ENCODE peak calls at places on chromosomes 7 and 10, in seven cellular contexts. Z, M, W, Q, N, T and G are unnamed samples.

GRCh38 chr10:59173414-59173813 is 3.0 kb upstream of the PHYHIPL start:
- ATAC-seq in Q (no peak), Z (no peak), T (no peak), N (no peak), W (no peak), M (no peak), G (no peak)

GRCh38 chr10:91201213-91201996 is 19.1 kb upstream of the PCGF5 start:
- ATAC-seq in Q (no peak), Z (peak), M (no peak), N (no peak), W (no peak), T (no peak), G (no peak)

GRCh38 chr10:28878236-28878970 is 201.1 kb downstream of the BAMBI start:
- ATAC-seq in N (no peak), M (no peak), W (no peak), Z (no peak), Q (no peak), T (no peak), G (no peak)

GRCh38 chr7:44321796-44322195 is 3.6 kb downstream of the CAMK2B start:
- ATAC-seq in M (no peak), N (no peak), Z (no peak), T (no peak), W (no peak), Q (no peak), G (no peak)

GRCh38 chr10:24360286-24361127 is 151.6 kb downstream of the KIAA1217 start:
- ATAC-seq in W (peak), M (peak), T (peak), N (peak), Z (peak), Q (peak), G (peak)

GRCh38 chr7:158601090-158601489 is 13.5 kb upstream of the PTPRN2 start:
- ATAC-seq in M (no peak), N (no peak), Q (no peak), T (no peak), W (no peak), Z (no peak), G (no peak)

GRCh38 chr10:34186013-34186412 is 629.1 kb downstream of the PARD3 start:
- ATAC-seq in Q (peak), T (no peak), W (no peak), Z (no peak), M (no peak), N (no peak), G (no peak)

GRCh38 chr7:156656598-156656997 is 16.0 kb downstream of the RNF32 start:
- ATAC-seq in W (no peak), N (no peak), Z (peak), M (no peak), T (no peak), Q (no peak), G (no peak)

DNA sequence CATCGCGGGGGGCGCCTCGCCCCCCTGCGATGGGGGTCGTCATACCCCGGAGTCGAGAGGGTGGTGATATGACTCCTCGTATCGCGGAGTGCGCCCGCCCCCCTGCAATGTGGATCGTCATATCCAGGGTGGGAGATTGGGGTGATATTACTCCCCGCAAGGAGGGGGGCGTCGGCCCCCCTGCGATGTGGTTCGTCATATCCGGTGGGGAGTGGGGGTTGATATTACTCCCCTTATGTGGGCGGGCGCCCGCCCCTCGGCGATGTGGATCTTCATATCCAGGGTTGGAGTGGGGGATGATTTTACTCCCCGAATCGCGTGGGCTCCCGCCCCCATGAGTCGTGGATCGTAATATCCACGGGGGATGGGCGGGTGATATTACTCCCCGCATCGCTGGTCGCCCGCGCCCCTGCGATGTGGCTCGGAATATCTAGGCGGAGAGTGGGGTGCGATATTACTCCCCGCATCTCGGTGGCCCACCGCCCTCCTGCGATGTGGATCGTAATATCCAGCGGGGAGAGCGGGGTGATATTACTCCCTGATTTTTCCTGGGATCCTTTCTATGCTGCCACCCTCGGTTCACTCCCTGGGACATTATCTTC is 36.9 kb downstream of the MEIG1 start:
- ATAC-seq in Z (no peak), W (no peak), N (no peak), Q (no peak), T (no peak), M (no peak), G (peak)
- H3K4me3 ChIP-seq in Z (no peak), W (no peak), N (no peak), Q (no peak), T (peak), M (no peak), G (peak)

DNA sequence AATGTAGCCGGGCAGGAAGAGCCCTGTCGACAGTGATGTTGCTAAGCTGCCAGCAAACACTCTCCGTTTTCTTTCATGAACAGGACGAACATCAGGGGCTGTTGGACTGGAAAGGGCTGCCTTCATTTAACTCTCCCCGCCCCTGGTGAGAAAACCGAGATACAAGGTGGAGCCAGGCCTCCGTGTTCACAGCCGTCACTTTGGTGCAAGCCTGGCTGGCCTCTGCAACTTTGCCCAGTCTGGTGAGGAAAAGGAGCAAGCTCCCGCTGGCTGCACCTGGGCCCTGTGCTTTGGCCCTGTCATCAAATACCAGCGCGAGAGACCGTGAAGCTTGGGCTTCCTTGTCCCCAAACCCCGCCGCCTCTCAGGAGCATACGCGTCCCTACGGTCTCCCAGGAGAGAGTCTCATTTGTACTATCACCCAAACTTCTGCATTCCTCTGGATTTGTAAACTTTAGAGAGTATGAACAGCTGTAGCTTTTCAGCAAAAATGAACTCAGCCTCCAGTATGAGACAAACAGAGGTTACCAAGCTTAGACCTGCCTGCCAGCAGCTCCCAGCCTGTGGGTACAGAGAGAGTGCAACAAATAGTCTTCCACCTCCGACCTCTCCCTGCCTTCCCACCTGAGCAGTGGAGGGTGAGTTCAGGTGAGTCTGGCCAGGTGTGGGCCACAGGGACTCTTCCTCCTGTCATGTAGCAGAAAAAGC is 445.3 kb upstream of the MGMT start:
- ATAC-seq in Z (no peak), M (no peak), N (no peak), Q (peak), T (peak), W (no peak), G (peak)
- H3K27ac ChIP-seq in Z (no peak), M (no peak), N (peak), Q (no peak), T (peak), W (peak), G (peak)

DNA sequence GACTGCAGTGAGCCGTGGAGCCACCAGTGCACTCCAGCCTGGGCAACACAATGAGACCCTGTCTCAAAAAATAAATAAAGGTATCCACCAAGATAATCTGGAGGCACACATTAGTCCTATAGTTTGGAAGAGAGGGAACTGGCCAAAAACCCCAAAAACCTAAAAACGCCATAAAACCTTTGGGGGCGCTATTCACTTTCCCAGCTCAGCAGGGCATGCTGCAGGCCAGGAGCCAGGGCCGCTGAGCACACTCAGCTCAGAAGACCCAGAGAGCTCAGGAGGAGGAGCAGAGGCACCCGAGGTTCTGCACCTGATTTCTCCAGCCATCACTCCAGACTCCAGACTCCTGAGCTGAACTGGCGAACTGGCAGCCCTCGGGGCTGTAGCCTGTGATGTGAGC is 167.2 kb upstream of the IMMP2L start:
- ATAC-seq in T (no peak), N (no peak), Q (no peak), M (no peak), W (no peak), Z (no peak), G (no peak)
- TF ChIP-seq CTCF in T (no peak), N (no peak), Q (no peak), M (no peak), W (no peak), Z (no peak), G (no peak)

GRCh38 chr10:115849197-115849596 is 423.8 kb downstream of the GFRA1 start:
- ATAC-seq in T (no peak), Q (no peak), Z (no peak), W (no peak), N (no peak), M (no peak), G (no peak)

GRCh38 chr10:115845958-115846357 is 427.0 kb downstream of the GFRA1 start:
- ATAC-seq in T (no peak), N (no peak), Z (no peak), Q (no peak), M (no peak), W (no peak), G (no peak)

GRCh38 chr10:115846528-115846927 is 426.5 kb downstream of the GFRA1 start:
- ATAC-seq in T (no peak), N (no peak), Z (no peak), Q (no peak), M (no peak), W (no peak), G (no peak)

DNA sequence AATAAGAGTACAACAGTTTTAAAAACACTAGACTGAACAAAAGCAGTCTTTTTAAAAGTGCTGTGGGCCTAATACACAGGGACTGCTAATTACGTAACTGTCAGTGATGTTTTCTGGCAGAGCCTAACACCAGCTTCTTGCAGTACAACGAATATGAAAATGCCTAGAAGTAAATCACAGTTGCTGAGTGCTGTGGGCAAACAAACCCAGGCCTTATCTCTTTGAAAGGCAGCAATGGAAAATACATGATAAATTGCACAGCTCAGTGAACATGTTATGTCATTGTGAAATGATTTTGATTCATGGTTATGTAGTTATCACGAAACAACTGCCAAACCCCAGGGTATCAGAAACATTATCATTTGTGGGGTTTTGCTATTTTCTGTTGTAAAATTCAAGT is 428.4 kb downstream of the GFRA1 start:
- ATAC-seq in Z (no peak), T (no peak), Q (no peak), N (no peak), M (no peak), W (no peak), G (no peak)
- H3K4me3 ChIP-seq in Z (no peak), T (no peak), Q (no peak), N (no peak), M (no peak), W (no peak), G (no peak)

GRCh38 chr10:124486635-124487034 is 25.0 kb downstream of the LHPP start:
- ATAC-seq in T (no peak), Q (no peak), M (no peak), W (no peak), Z (no peak), N (no peak), G (no peak)
- H3K27ac ChIP-seq in T (no peak), Q (no peak), M (no peak), W (no peak), Z (no peak), N (no peak), G (no peak)

DNA sequence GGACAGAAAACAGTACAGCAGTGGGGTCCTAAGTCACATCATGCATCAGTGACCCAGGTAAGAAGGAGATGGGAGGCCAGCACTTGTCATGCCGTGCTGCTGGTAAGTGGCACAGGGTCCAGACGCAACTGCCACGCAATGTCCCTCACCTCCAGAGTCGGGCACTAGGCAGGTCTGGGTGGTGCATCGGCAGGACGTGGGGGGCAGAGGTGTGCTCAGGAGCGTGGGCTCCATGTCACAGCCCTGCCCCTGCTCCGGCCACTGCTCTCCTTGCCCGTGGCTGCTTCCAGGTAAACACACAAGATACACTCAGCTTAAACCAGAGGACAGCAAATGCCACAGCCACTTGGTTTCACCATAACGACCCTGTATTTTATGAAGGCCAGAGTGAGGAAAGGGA is 47.3 kb downstream of the COBL start:
- ATAC-seq in M (no peak), Q (peak), T (no peak), N (no peak), W (no peak), Z (no peak), G (no peak)
- TF ChIP-seq CTCF in M (no peak), Q (no peak), T (no peak), N (no peak), W (no peak), Z (no peak), G (no peak)

GRCh38 chr10:119349341-119349740 is 142.0 kb downstream of the GRK5 start:
- ATAC-seq in M (no peak), Z (no peak), Q (no peak), N (no peak), T (no peak), W (no peak), G (no peak)
- H3K4me3 ChIP-seq in M (no peak), Z (no peak), Q (no peak), N (no peak), T (no peak), W (no peak), G (no peak)